ENCODE peak calls at places on chromosomes 13 and 19, in four cellular contexts. K is WTC11, P is A549, E is HepG2. H is an unnamed sample.

GRCh38 chr19:41871573-41872383 is 5.3 kb upstream of the CD79A start:
- DNase-seq in P (peak), E (no peak), K (no peak), H (no peak)

GRCh38 chr13:31773538-31773937 is 34.2 kb downstream of the RXFP2 start:
- DNase-seq in E (no peak), K (no peak), P (no peak), H (no peak)

GRCh38 chr13:51557423-51557822 is 26.8 kb upstream of the WDFY2 start:
- DNase-seq in K (no peak), E (no peak), P (no peak), H (no peak)

GRCh38 chr19:2787115-2787514 is 1.8 kb downstream of the THOP1 start:
- DNase-seq in P (no peak), K (no peak), E (no peak), H (no peak)

GRCh38 chr19:33676999-33677665 is 55.4 kb downstream of the CHST8 start:
- DNase-seq in P (no peak), K (no peak), E (no peak), H (no peak)

GRCh38 chr19:13838943-13839192 is 38.1 kb upstream of the NANOS3 start:
- DNase-seq in K (no peak), P (no peak), E (no peak), H (peak)

GRCh38 chr19:5534787-5535586 is 32.8 kb downstream of the TINCR start:
- DNase-seq in K (peak), E (no peak), P (peak), H (peak)

GRCh38 chr13:94239135-94239534 is 240.3 kb downstream of the DCT start:
- DNase-seq in P (no peak), E (no peak), K (no peak), H (no peak)

GRCh38 chr13:33228645-33229445 is 56.7 kb downstream of the STARD13 start:
- DNase-seq in E (peak), P (peak), K (no peak), H (peak)

GRCh38 chr13:109874921-109875454 is 88.6 kb upstream of the IRS2 start:
- DNase-seq in P (no peak), K (no peak), E (no peak), H (no peak)

GRCh38 chr19:30148039-30148438 is 206.0 kb downstream of the URI1 start:
- DNase-seq in E (peak), K (no peak), P (peak), H (no peak)

GRCh38 chr13:114118763-114119123 is 13.7 kb downstream of the RASA3 start:
- DNase-seq in K (no peak), P (no peak), E (no peak), H (no peak)

GRCh38 chr13:102191951-102192461 is 209.8 kb downstream of the FGF14 start:
- DNase-seq in K (no peak), E (no peak), P (no peak), H (no peak)

GRCh38 chr13:100573121-100573520 is 15.5 kb downstream of the GGACT start:
- DNase-seq in K (peak), P (peak), E (peak), H (peak)

GRCh38 chr19:1360818-1361461 is 22.8 kb upstream of the NDUFS7 start:
- DNase-seq in P (no peak), K (no peak), E (no peak), H (no peak)

GRCh38 chr19:29564574-29565005 is 38.8 kb downstream of the VSTM2B start:
- DNase-seq in P (no peak), K (no peak), E (no peak), H (no peak)

GRCh38 chr19:3275068-3275582 is 50.7 kb downstream of the CELF5 start:
- DNase-seq in K (peak), E (peak), P (peak), H (peak)

GRCh38 chr19:41554902-41555301 is 21.1 kb upstream of the CEACAM21 start:
- DNase-seq in E (no peak), K (no peak), P (no peak), H (no peak)

GRCh38 chr13:76929320-76929719 is 19.0 kb upstream of the ACOD1 start:
- DNase-seq in P (no peak), K (no peak), E (no peak), H (no peak)

GRCh38 chr19:10946964-10947657 is 13.7 kb upstream of the SMARCA4 start:
- DNase-seq in K (no peak), P (peak), E (no peak), H (no peak)

GRCh38 chr13:100089633-100090032 is 740 bp downstream of the PCCA start:
- DNase-seq in P (no peak), E (no peak), K (no peak), H (peak)

DNA sequence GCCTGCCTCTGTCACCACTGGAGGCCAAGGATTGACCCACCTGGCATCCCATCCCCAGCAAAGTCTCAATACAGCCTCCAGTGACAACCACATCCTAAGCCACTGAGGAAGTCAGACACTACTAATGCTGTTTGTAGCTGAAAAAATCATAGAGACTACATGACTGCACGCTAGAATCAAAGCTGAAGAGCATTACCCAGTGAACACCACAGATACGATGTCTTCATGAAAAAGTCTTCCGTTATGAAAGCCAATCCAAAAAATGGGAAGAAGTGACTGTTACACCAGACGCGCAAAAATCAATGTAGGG is 11.1 kb upstream of the NUP62 start:
- DNase-seq in K (no peak), E (no peak), P (no peak), H (no peak)
- TF ChIP-seq NR3C1 in K (no peak), E (no peak), P (no peak), H (no peak)

DNA sequence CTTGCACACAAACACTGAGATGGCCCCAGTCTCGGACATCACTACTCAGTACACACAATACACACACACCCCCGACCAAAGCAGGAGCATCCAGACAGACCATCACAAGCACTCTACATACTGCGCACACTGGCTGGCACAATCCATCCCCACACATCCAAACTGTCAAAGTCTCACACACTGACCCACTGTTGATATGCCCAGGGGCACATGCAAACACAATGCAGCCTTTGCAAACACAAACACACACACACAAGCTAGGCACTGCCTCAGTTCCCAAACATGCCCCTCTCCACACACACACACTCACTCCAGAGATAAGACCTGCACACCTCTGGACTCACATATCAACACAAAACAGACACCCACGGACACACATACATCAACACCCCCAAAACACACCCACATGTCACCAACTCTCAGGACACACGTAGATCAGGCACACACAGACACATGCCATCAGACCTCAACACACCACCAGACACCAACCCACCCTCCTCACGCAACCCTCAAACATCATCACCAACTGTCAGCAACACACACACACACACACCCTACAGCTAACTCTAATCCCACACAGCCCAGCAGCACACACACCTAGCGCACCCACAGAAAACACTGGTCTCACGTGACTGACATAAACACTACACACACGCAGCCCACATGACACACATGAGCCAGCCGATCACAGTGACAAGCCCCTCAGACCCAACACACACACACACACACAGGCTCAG is 1.9 kb downstream of the BBC3 start:
- DNase-seq in K (no peak), E (peak), P (peak), H (peak)
- TF ChIP-seq NR3C1 in K (no peak), E (no peak), P (no peak), H (no peak)

GRCh38 chr13:28349901-28350654 is 144.8 kb downstream of the FLT1 start:
- DNase-seq in K (no peak), E (no peak), P (no peak), H (peak)
- TF ChIP-seq NR3C1 in K (no peak), E (no peak), P (no peak), H (no peak)

DNA sequence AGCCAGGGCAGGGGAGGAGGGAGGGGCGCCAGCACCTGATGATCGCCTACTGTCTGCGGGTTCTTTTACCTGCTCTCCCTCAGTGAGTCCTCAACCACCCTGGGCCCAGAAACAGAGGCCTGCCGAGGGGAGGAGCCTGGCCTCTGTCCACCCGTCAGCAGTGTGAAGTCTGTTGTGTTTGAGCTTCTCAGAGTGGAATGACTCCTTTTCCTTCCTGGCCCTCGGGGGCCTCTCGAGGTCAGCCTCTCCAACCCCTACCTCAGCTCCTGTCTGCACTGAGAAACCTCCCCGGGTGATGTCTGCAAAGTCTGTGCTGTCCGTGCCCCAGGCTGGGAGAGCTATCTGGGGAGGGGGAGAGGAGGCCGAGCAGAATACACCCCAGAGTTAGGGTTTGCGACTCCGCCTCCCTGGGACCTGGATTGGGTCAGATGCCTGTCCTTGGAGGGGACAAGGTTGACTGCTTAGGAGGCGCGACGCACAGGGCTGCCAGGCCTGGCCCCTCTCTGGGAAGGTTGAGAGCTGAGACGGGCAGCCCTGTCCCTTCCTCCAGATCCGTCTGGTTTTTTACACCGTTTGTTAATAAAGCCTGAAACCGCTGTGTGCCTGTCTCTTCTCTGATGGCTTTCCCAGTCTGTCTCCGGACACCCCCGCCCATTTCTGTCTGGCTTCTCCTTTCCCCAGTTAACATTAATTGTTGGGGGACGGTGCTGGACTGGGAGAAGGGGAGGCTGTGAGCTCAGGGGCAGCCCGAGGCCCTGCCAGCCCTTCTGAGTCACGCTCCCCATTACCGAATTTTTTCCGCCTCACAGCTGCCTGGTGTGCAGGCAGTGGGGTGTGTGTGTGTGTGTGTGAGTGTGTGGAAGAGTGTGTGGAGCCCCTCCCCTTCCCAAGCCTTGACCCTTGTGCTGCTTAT is 1.0 kb upstream of the SSC5D start:
- DNase-seq in E (peak), P (peak), K (no peak), H (peak)
- TF ChIP-seq NR3C1 in E (no peak), P (no peak), K (no peak), H (no peak)

DNA sequence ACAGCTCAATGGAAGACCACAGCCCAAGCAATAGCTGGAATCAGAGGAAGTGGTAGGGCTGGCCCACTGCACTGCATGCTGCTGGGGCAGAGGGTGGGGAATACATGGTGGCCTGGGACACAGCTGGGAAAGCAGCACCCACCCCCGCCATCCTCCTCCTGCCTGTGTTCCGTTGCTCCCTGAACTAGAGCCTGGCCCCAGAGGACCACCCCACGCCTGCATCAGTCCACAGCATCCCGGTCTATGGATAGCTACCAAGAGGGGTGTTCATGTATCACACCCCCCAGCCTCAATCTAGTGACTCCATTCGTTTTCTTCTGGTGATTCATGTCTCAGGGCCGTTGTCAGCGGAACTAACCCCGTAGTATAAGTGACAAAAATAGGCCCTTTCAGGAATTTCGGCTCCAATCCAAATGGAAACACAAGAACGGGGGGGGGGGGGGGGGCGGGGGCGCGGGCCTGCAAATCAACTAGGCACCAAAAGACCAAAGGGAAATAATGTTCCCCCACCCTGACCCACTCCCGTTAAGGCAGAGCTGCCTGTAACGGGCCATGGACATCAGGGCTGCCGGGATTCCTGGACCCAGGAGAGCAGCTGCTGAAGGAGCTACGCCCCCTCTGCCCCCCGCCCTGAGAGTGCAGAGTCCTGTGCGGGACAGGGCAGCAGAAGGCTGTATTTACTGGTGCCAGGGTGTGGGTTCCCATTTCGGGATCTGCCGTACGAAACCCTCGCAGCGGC is 18.9 kb upstream of the EPHX3 start:
- DNase-seq in K (no peak), E (no peak), P (no peak), H (no peak)
- TF ChIP-seq NR3C1 in K (no peak), E (no peak), P (no peak), H (no peak)

DNA sequence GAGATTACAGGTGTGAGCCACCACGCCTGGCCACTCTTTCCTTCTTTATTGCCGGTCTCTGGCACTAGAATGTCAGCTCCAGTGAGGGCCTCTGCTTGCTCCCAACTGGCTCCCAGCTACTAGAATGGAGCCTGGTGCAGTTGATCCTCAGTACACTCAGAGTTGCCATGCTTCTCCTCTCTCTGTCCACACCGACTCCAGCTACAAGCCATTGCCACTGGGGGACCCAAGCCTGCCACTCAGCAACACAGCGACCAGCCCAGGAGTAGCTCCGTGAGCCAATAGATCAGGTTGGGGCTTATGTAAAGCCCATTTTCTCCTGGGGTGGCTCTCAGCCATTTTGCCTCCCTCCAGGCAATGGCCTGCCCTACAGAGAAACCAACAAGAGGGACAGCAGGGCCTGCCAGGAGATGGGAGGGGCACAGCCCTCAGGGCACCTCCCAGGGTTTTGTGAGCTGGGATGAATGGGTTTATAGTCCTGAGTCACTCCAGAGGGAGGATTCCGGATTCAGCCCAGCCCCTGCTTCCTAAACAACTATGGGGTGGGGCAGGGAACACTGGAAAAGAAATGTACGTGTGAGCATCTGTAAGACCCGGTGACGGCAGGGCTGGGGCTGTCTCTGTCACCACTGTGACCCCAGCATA is 36.5 kb downstream of the OPA3 start:
- DNase-seq in E (no peak), K (no peak), P (peak), H (no peak)
- TF ChIP-seq NR3C1 in E (no peak), K (no peak), P (no peak), H (no peak)

GRCh38 chr19:50835103-50835784 is 1.9 kb upstream of the KLK15 start:
- DNase-seq in K (no peak), P (no peak), E (no peak), H (no peak)
- TF ChIP-seq NR3C1 in K (no peak), P (no peak), E (no peak), H (no peak)

H was measured in K562.